ENCODE peak calls at places on chromosomes 3 and 15, in eight cellular contexts. U, D, N, Y, L, S, M and X are unnamed samples.

GRCh38 chr3:17278006-17278405 is 393.3 kb downstream of the PLCL2 start:
- DNase-seq in N (no peak), D (no peak), L (no peak), M (no peak), U (no peak), Y (no peak), S (no peak), X (no peak)

GRCh38 chr3:8648873-8649741 is 4.5 kb upstream of the SSUH2 start:
- DNase-seq in D (no peak), U (no peak), Y (no peak), S (no peak), L (no peak), M (no peak), N (no peak), X (no peak)

GRCh38 chr3:107034142-107034541 is 343.1 kb upstream of the CCDC54 start:
- DNase-seq in L (no peak), Y (no peak), U (no peak), M (no peak), D (no peak), N (no peak), S (no peak), X (no peak)

GRCh38 chr3:150905339-150905738 is at the start of gene MINDY4B:
- DNase-seq in L (no peak), Y (no peak), N (no peak), U (no peak), S (no peak), D (no peak), M (no peak), X (no peak)

GRCh38 chr15:36803773-36804172 is 224.3 kb downstream of the CDIN1 start:
- DNase-seq in N (no peak), Y (no peak), D (no peak), U (no peak), M (no peak), L (no peak), S (no peak), X (no peak)

GRCh38 chr3:34016925-34017592 is 218.6 kb downstream of the PDCD6IP start:
- DNase-seq in L (no peak), M (no peak), Y (no peak), D (no peak), N (peak; percentile 57), S (no peak), U (no peak), X (no peak)

GRCh38 chr15:66886241-66886675 is 179.1 kb upstream of the SMAD3 start:
- DNase-seq in U (no peak), S (no peak), N (no peak), Y (no peak), D (no peak), M (no peak), L (no peak), X (no peak)

GRCh38 chr3:42635111-42635510 is 18.4 kb upstream of the ZBTB47 start:
- DNase-seq in D (no peak), N (no peak), Y (no peak), L (no peak), S (no peak), M (no peak), U (peak; percentile 27), X (no peak)

GRCh38 chr3:173306110-173306509 is 91.4 kb upstream of the NLGN1 start:
- DNase-seq in M (no peak), N (no peak), L (no peak), U (no peak), D (no peak), S (no peak), Y (no peak), X (no peak)

GRCh38 chr15:81851307-81851706 is 194.5 kb downstream of the MEX3B start:
- DNase-seq in U (no peak), D (no peak), M (no peak), Y (no peak), N (no peak), L (no peak), S (no peak), X (no peak)

GRCh38 chr3:105904683-105905320 is 36.0 kb upstream of the CBLB start:
- DNase-seq in L (no peak), U (peak; percentile 43), N (no peak), D (no peak), Y (no peak), M (no peak), S (no peak), X (no peak)

GRCh38 chr3:10223676-10224639 is 24.3 kb upstream of the TATDN2 start:
- DNase-seq in Y (no peak), L (no peak), U (no peak), S (no peak), D (peak; percentile 18), M (no peak), N (no peak), X (no peak)

GRCh38 chr3:79937567-79937966 is 169.8 kb upstream of the ROBO1 start:
- DNase-seq in U (peak; percentile 62), M (no peak), D (peak; percentile 63), Y (peak; percentile 37), L (no peak), S (no peak), N (no peak), X (no peak)

GRCh38 chr3:129665024-129665768 is 58.7 kb upstream of the PLXND1 start:
- DNase-seq in U (peak; percentile 81), S (no peak), L (no peak), N (peak; percentile 78), Y (no peak), D (no peak), M (no peak), X (no peak)

GRCh38 chr15:75916978-75917377 is 13.3 kb downstream of the FBXO22 start:
- DNase-seq in S (no peak), M (no peak), L (no peak), D (no peak), Y (no peak), U (no peak), N (no peak), X (no peak)

GRCh38 chr15:84714816-84715215 is 1.1 kb downstream of the SEC11A start:
- DNase-seq in Y (no peak), L (no peak), M (no peak), D (no peak), S (no peak), U (no peak), N (no peak), X (no peak)

GRCh38 chr3:55885721-55886120 is 398.6 kb upstream of the WNT5A start:
- DNase-seq in Y (no peak), L (no peak), U (peak; percentile 74), M (no peak), S (no peak), D (no peak), N (peak; percentile 46), X (peak; percentile 24)

GRCh38 chr15:97903560-97904195 is 56.8 kb upstream of the ARRDC4 start:
- DNase-seq in N (no peak), D (no peak), Y (no peak), L (no peak), S (no peak), M (no peak), U (no peak), X (no peak)

GRCh38 chr15:97909291-97909891 is 51.1 kb upstream of the ARRDC4 start:
- DNase-seq in L (peak; percentile 84), U (peak; percentile 24), N (peak; percentile 60), Y (peak; percentile 65), S (peak; percentile 71), D (peak; percentile 79), M (peak; percentile 65), X (peak; percentile 20)

GRCh38 chr15:97900006-97900405 is 60.5 kb upstream of the ARRDC4 start:
- DNase-seq in L (no peak), Y (no peak), N (peak; percentile 11), U (no peak), D (no peak), S (no peak), M (no peak), X (no peak)

GRCh38 chr15:97902140-97902780 is 58.2 kb upstream of the ARRDC4 start:
- DNase-seq in U (no peak), D (no peak), L (no peak), N (peak; percentile 97), M (no peak), S (peak; percentile 20), Y (no peak), X (peak; percentile 23)

DNA sequence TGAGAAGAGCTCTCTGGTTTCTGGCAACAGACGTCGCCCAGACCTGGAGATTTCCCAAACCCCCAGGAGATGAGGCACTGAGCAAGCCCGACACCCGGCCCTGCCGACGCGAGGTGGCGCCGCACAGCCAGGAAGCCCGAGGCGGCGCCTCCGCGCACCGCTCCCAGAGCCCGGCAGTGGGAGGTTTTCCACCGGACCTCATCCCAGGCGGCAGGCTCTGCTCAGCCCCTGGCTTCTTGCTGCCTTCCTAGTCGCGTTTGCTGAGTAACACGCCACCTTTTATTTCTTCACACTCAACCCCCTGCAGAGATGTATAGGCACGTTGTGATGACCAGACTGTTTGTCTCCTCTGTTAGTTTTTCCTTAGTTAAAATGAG is 56.3 kb upstream of the ARRDC4 start:
- DNase-seq in Y (peak; percentile 56), N (peak; percentile 75), U (peak; percentile 54), L (peak; percentile 86), S (peak; percentile 81), M (peak; percentile 75), D (peak; percentile 89), X (peak; percentile 24)
- TF ChIP-seq CTCF in Y (peak; percentile 28), N (peak; percentile 74), U (peak; percentile 74), L (no peak), S (peak; percentile 81), M (peak; percentile 71), D (peak; percentile 64), X (peak; percentile 79)

GRCh38 chr3:50321844-50322385 is 630 bp downstream of the HYAL2 start:
- DNase-seq in D (no peak), U (no peak), L (no peak), Y (peak; percentile 46), N (no peak), S (no peak), M (no peak), X (no peak)
- TF ChIP-seq CTCF in D (peak; percentile 12), U (peak; percentile 41), L (peak; percentile 56), Y (no peak), N (peak; percentile 42), S (no peak), M (peak; percentile 34), X (peak; percentile 32)

DNA sequence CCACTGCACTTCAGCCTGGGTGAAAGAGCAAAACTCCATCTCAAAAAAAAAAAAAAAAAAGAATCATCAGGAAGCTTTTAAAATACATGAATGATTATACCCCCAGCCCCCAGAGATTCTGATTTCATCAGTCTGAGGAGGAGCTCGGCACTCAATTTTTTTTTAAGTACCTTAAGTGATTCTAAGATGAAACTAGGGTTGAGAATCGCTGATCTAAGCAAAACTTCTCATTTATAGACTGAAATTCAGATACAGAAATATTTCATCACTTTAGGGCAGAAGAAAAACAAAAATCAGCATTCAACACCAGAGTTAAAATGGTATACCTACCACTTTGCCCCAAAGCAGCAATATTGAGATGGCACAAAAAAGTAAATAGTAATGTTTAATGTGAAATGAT is 24.7 kb downstream of the CPA3 start:
- DNase-seq in L (no peak), M (no peak), S (no peak), U (no peak), Y (no peak), D (no peak), N (no peak), X (no peak)
- TF ChIP-seq CTCF in L (no peak), M (no peak), S (no peak), U (no peak), Y (no peak), D (no peak), N (no peak), X (no peak)

DNA sequence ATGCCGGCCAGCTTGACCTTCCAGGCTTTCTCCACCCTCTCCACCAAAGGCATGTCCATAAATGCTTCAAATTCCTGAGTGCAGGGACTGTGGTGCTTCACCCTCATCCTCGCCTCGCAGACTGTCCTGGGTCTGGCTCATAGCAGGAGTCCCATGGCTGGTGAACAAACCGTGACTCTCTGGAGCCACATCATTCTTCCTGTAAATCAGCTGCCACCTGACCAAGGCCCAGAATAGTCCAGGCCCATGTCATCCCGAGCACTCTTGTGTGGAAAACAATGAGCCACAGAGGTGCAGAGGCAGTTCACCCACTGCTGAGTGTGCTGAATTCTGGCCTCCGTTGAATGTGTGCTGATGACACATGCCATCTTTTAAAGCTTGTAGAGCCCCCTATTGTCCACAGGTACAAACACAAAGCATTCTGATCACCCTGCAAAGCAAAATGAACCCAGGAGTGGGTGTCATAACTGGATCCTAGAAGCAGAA is 68.6 kb downstream of the ABHD5 start:
- DNase-seq in N (peak; percentile 87), S (no peak), D (no peak), U (peak; percentile 80), L (peak; percentile 15), Y (no peak), M (peak; percentile 60), X (no peak)
- TF ChIP-seq CTCF in N (peak; percentile 41), S (no peak), D (no peak), U (peak; percentile 30), L (no peak), Y (no peak), M (no peak), X (peak; percentile 21)